ENCODE peak calls at places on chromosomes 13 and 19, in five cellular contexts. E is mucosa of descending colon, F is NCI-H748 treated with DMSO at 0.1 percent for 48 hours, U is T-helper 2 cell, Q is NCI-H345. G is an unnamed sample.

GRCh38 chr19:40414536-40415535 is 1.7 kb upstream of the PRX start:
- DNase-seq in E (no peak), F (no peak), U (no peak), Q (no peak), G (no peak)

GRCh38 chr19:44142014-44142523 is 715 bp downstream of the ZNF234 start:
- DNase-seq in E (peak), F (no peak), U (no peak), Q (no peak), G (no peak)

GRCh38 chr13:89518289-89519077 is 1829.0 kb upstream of the MIR17HG start:
- DNase-seq in E (no peak), F (no peak), U (no peak), Q (no peak), G (no peak)

GRCh38 chr19:19847781-19848180 is 17.9 kb upstream of the ZNF253 start:
- DNase-seq in E (no peak), F (no peak), U (no peak), Q (no peak), G (no peak)

GRCh38 chr19:38400361-38400760 is 2.5 kb upstream of the FAM98C start:
- DNase-seq in E (no peak), F (no peak), U (no peak), Q (no peak), G (no peak)

GRCh38 chr13:94362411-94362909 is 117.0 kb downstream of the DCT start:
- DNase-seq in E (peak), F (peak), U (no peak), Q (peak), G (peak)

GRCh38 chr19:47623151-47623920 is 14.4 kb downstream of the BICRA start:
- DNase-seq in E (no peak), F (no peak), U (no peak), Q (no peak), G (no peak)

GRCh38 chr13:95756072-95756471 is 79.1 kb downstream of the DNAJC3 start:
- DNase-seq in E (no peak), F (no peak), U (no peak), Q (no peak), G (no peak)

GRCh38 chr19:3821156-3821555 is 35.0 kb upstream of the MATK start:
- DNase-seq in E (no peak), F (no peak), U (no peak), Q (no peak), G (no peak)

GRCh38 chr19:50046649-50047503 is 21.1 kb downstream of the ZNF473 start:
- DNase-seq in E (peak), F (peak), U (peak), Q (peak), G (peak)

GRCh38 chr13:112725346-112726017 is 35.6 kb downstream of the ATP11A start:
- DNase-seq in E (no peak), F (no peak), U (no peak), Q (peak), G (no peak)

G was measured in globus pallidus.